ENCODE peak calls at places on chromosomes 16 and 17, in eight cellular contexts. M, I, J, G, F, X, Q and R are unnamed samples. For H3K4me1, the result is how much of the 10 kb centered on the place peaks cover.

GRCh38 chr16:52318259-52319008 is 228.5 kb downstream of the TOX3 start:
- DNase-seq in X (no peak), G (no peak), F (no peak), M (no peak), Q (no peak), J (no peak), I (no peak), R (no peak)

GRCh38 chr16:57732011-57732410 is 3.6 kb upstream of the KATNB1 start:
- DNase-seq in X (no peak), M (no peak), F (no peak), G (no peak), J (no peak), I (no peak), Q (no peak), R (no peak)

GRCh38 chr16:72658888-72659717 is 388.8 kb downstream of the ZFHX3 start:
- DNase-seq in F (no peak), G (no peak), X (no peak), I (no peak), J (no peak), Q (peak), M (no peak), R (no peak)

GRCh38 chr17:31511583-31511982 is 120.1 kb downstream of the RAB11FIP4 start:
- DNase-seq in Q (no peak), I (no peak), F (no peak), G (no peak), X (no peak), J (no peak), M (no peak), R (no peak)

GRCh38 chr16:4376126-4376819 is 4.6 kb downstream of the VASN start:
- DNase-seq in X (peak), M (no peak), F (peak), J (no peak), I (peak), Q (peak), G (no peak), R (no peak)

GRCh38 chr17:13359774-13360173 is 242.0 kb downstream of the HS3ST3A1 start:
- DNase-seq in X (no peak), F (no peak), G (no peak), M (no peak), I (no peak), J (no peak), Q (peak), R (no peak)

GRCh38 chr16:84449156-84450140 is 55.0 kb downstream of the MEAK7 start:
- DNase-seq in M (no peak), F (no peak), X (no peak), G (no peak), J (peak), I (peak), Q (no peak), R (no peak)

GRCh38 chr17:57599271-57600045 is 145.6 kb downstream of the CCDC182 start:
- DNase-seq in F (no peak), X (no peak), Q (no peak), G (no peak), I (peak), J (no peak), M (no peak), R (peak)

GRCh38 chr17:40560592-40561293 is 4.5 kb downstream of the CCR7 start:
- DNase-seq in F (peak), Q (peak), M (no peak), J (peak), I (peak), G (peak), X (no peak), R (peak)

GRCh38 chr17:50850640-50851039 is 15.3 kb downstream of the WFIKKN2 start:
- DNase-seq in F (no peak), J (no peak), G (no peak), M (no peak), I (no peak), Q (no peak), X (no peak), R (no peak)

GRCh38 chr17:32007463-32008298 is 498 bp downstream of the LRRC37B start:
- DNase-seq in J (no peak), G (peak), F (peak), Q (peak), X (peak), M (no peak), I (no peak), R (peak)

GRCh38 chr17:7220593-7221280 is 999 bp downstream of the ACADVL start:
- DNase-seq in M (no peak), F (peak), J (peak), I (no peak), G (no peak), Q (peak), X (peak), R (peak)

GRCh38 chr16:1319041-1319440 is 9.6 kb downstream of the UBE2I start:
- DNase-seq in X (no peak), G (no peak), J (no peak), I (no peak), F (no peak), Q (no peak), M (no peak), R (no peak)

GRCh38 chr17:35294756-35295155 is 51.9 kb downstream of the SLFN5 start:
- DNase-seq in X (no peak), Q (no peak), J (no peak), G (no peak), I (no peak), F (no peak), M (no peak), R (no peak)

GRCh38 chr17:2892305-2892971 is 96.2 kb downstream of the RAP1GAP2 start:
- DNase-seq in J (no peak), I (no peak), M (no peak), X (no peak), F (no peak), Q (peak), G (no peak), R (no peak)

GRCh38 chr16:57627184-57627871 is 1.1 kb upstream of the ADGRG1 start:
- DNase-seq in G (no peak), I (no peak), M (no peak), Q (peak), J (no peak), X (no peak), F (no peak), R (no peak)

GRCh38 chr16:14415291-14415690 is 214.8 kb downstream of the PARN start:
- DNase-seq in Q (no peak), F (no peak), X (no peak), G (no peak), J (no peak), I (no peak), M (no peak), R (no peak)

GRCh38 chr17:46949291-46950174 is 26.6 kb downstream of the GOSR2 start:
- DNase-seq in J (no peak), G (no peak), I (no peak), Q (peak), F (no peak), X (no peak), M (no peak), R (no peak)

GRCh38 chr16:70709961-70710360 is 24.1 kb upstream of the MTSS2 start:
- DNase-seq in J (no peak), M (no peak), I (no peak), F (no peak), Q (no peak), X (no peak), G (no peak), R (no peak)

GRCh38 chr17:68613739-68614298 is 12.7 kb upstream of the FAM20A start:
- DNase-seq in F (no peak), J (no peak), Q (no peak), I (no peak), G (peak), M (peak), X (peak), R (no peak)

GRCh38 chr17:50268632-50269287 is 5.5 kb upstream of the TMEM92 start:
- DNase-seq in I (no peak), F (no peak), J (no peak), M (no peak), X (peak), G (no peak), Q (no peak), R (no peak)

GRCh38 chr16:785563-786535 is 2.3 kb downstream of the RPUSD1 start:
- DNase-seq in M (peak), Q (peak), X (peak), J (peak), G (peak), F (peak), I (peak), R (peak)

GRCh38 chr16:5296163-5296562 is 198.6 kb upstream of the EEF2KMT start:
- DNase-seq in I (no peak), J (no peak), Q (no peak), M (no peak), X (no peak), F (no peak), G (no peak), R (no peak)

GRCh38 chr16:90044111-90044551 is 24.9 kb upstream of the DBNDD1 start:
- DNase-seq in F (no peak), I (no peak), J (no peak), X (no peak), Q (peak), M (no peak), G (peak), R (no peak)

GRCh38 chr17:68909066-68909465 is 46.1 kb downstream of the ABCA8 start:
- DNase-seq in J (no peak), M (no peak), Q (peak), X (peak), I (no peak), G (peak), F (peak), R (no peak)

DNA sequence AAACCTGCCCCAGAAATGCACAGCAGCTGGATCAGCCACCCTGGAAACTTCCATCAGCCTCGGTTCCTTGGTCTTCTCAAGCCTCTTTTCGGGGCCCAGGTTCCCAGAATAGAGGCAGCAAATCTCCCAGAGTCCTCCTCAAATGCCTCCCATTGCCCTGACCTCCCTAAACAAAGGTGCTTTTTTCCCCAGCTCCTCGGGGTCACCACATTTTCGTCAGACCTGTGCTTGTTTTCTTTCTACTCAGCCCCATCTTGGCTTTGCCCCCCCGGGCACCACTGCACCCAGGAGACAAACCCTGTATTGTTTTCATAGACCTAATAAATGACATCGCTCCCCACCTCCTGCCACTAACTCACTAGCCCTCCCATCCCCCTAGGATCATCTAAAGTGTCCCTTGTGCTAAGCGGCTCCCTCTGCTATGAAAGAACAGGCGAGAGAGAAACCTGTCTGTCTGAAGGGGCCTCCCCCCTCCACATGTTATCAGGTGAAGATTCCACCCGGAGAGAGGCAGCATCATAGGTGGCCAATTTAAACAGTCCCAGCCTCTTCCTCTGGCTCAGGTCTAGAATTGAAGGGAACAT is 451.1 kb downstream of the SOX9 start:
- DNase-seq in Q (no peak), I (no peak), X (no peak), F (no peak), G (no peak), M (no peak), J (no peak), R (no peak)
- H3K27ac ChIP-seq in Q (no peak), I (peak), X (no peak), F (no peak), G (no peak), M (no peak), J (no peak), R (no peak)

GRCh38 chr17:76528156-76528527 is 9.4 kb downstream of the CYGB start:
- DNase-seq in M (no peak), Q (no peak), F (no peak), G (no peak), J (no peak), X (peak), I (no peak), R (no peak)

GRCh38 chr17:76529643-76530488 is 7.6 kb downstream of the CYGB start:
- DNase-seq in X (peak), I (no peak), J (peak), M (no peak), F (peak), Q (peak), G (peak), R (no peak)

GRCh38 chr17:76528528-76529223 is 8.8 kb downstream of the CYGB start:
- DNase-seq in I (no peak), Q (no peak), M (no peak), X (peak), G (peak), F (peak), J (no peak), R (no peak)

GRCh38 chr17:76529224-76529642 is 8.3 kb downstream of the CYGB start:
- DNase-seq in G (no peak), M (no peak), I (no peak), J (no peak), Q (peak), F (peak), X (peak), R (no peak)

DNA sequence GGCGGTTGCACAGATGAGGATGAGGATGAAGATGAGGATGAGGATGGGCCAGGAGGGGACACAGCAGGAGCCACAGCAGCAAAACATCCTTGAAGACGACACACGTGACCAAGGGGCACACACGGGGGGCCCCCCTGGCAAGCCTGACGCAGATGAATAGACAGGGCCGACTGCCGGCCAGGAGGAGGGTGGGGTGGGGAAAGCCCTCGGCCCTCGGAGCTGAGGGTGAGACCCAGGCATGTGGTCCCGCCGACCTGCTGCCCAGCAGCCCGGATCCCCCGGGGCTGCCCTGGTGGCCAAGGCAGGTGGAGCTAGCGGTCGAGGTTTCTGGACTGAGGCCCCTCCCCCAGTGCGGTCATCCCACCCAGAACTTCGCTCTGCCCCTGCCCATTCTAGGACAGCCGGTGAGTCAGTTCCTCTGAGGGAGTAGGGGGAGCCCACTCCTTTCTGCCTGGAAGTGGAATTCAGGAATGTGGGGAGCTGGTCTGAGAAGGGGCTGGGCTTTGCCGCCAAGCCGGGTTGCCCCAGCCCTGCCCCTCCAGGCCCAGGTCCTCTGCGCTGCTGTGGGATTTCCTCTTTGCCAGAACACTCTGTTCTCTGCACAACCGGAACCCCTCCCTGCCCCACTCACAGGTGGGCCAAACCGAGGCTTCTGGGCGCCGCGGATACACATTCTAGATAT is 9.9 kb downstream of the CYGB start:
- DNase-seq in G (peak), M (no peak), X (peak), I (no peak), Q (peak), J (no peak), F (peak), R (peak)
- H3K4me1 ChIP-seq in G (under half), M (under half), X (under half), I (under half), Q (under half), J (half or more), F (under half), R (under half)

DNA sequence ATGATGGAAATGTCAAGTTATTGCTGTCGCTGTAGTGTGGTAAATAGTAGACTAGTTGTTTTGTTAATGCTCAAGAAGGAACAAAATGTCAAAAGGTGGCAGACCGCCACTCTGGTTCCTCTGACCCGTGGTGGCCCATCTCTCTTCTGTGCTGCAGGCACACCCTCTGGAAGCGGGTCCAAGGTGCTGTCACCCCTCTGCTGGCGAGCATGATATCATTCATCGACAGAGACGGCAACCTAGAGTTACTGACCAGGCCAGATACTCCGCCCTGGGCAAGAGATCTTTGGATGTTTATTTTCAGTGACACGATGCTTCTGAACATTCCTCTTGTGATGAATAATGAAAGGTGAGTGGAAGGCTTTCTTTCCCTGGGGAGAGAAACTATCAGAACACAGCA is 56.8 kb upstream of the ENDOV start:
- DNase-seq in F (no peak), M (no peak), Q (no peak), G (no peak), J (peak), I (no peak), X (no peak), R (no peak)
- H3K27ac ChIP-seq in F (no peak), M (no peak), Q (no peak), G (no peak), J (no peak), I (no peak), X (no peak), R (no peak)

GRCh38 chr17:82243648-82244412 is 15.0 kb downstream of the SLC16A3 start:
- DNase-seq in Q (peak), M (no peak), X (no peak), G (no peak), I (no peak), J (no peak), F (no peak), R (no peak)
- H3K4me1 ChIP-seq in Q (under half), M (under half), X (under half), G (under half), I (under half), J (half or more), F (under half), R (under half)

GRCh38 chr16:63512910-63513309 is 1476.7 kb upstream of the CDH8 start:
- DNase-seq in X (no peak), Q (no peak), J (no peak), I (no peak), M (no peak), G (no peak), F (no peak), R (no peak)
- H3K27ac ChIP-seq in X (no peak), Q (no peak), J (no peak), I (no peak), M (no peak), G (no peak), F (no peak), R (no peak)

GRCh38 chr17:19769946-19770652 is 22.0 kb upstream of the ALDH3A1 start:
- DNase-seq in I (no peak), X (no peak), G (no peak), F (no peak), Q (peak), J (no peak), M (no peak), R (no peak)
- H3K4me1 ChIP-seq in I (under half), X (under half), G (under half), F (under half), Q (under half), J (under half), M (under half), R (half or more)

GRCh38 chr16:30660424-30661251 is 2.4 kb downstream of the FBRS start:
- DNase-seq in J (peak), I (no peak), G (peak), M (no peak), F (no peak), Q (peak), X (no peak), R (peak)
- H3K27ac ChIP-seq in J (peak), I (no peak), G (peak), M (no peak), F (peak), Q (peak), X (peak), R (peak)

DNA sequence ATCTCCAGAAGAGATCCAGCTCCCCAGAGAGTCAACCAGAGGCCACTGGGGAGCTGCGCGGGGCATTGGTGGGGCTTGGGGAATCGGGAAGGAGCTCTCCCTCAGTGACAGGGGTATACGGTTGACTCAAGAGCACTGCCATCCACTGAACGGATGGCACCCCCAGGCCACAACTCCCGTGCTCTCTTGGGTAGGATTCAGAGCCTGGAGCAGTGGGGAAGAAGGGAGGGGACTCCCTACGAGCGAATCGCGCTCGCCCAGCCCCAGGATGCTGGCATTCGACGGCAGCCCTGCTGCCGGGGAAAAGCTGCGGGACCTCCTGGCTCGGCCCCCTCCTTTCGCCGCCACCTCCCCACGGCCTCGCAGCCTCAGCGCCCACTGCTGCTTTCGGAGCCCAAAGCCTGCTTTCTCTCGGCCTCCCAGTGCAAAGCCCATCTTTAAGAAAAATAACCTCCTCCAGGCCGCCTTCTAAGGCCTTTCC is 532 bp upstream of the TPPP3 start:
- DNase-seq in G (no peak), Q (no peak), I (peak), X (no peak), J (no peak), F (no peak), M (no peak), R (no peak)
- H3K4me1 ChIP-seq in G (under half), Q (under half), I (under half), X (under half), J (half or more), F (under half), M (under half), R (under half)

DNA sequence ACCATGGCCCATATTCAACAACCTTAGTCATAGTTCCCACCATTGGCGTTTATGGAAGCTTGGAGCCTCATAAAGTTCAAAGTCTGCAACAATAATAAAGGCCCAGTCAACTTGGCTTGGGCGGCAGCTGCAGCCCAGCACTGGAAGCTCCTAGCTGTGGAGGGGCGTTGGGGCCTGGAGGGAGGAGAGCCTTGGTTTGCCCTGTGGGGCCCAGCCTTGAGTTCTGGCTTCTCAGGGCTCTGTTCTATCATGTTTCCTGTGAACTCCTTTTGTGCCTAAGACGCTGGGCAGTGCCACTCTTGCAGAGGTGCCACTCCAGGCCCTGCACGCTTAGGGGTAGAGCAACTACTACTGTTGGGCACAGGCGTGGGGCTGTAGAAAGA is 927 bp upstream of the ENGASE start:
- DNase-seq in Q (no peak), X (no peak), I (peak), J (peak), F (no peak), M (no peak), G (no peak), R (no peak)
- H3K27ac ChIP-seq in Q (no peak), X (no peak), I (no peak), J (peak), F (no peak), M (no peak), G (no peak), R (no peak)

DNA sequence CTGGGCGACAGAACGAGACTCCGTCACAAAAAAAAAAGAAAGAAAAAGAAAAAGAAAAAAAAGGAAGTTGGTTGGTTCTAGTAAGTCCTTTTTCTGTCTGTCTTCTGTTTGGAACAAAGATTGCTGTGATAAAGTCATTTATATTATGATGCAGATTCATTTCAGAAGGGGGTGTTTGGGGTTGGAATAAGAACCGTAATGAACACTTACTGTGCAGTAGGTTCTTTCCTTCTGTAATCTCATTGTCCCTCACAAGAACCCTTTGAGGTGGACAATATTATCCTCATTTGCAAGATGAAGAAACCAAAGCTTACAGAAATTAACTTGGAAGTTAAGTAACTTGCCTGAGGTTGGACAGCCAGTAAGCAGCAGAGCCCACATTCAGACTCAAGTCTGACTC is 10.3 kb downstream of the MINK1 start:
- DNase-seq in F (no peak), Q (no peak), G (no peak), M (no peak), X (no peak), J (no peak), I (no peak), R (no peak)
- H3K4me1 ChIP-seq in F (under half), Q (under half), G (under half), M (under half), X (under half), J (under half), I (under half), R (under half)